ENCODE peak calls at places on chromosomes 4 and X, in four cellular contexts. F, J, G and W are unnamed samples.
A peak's percentile ranks its signal among the peaks of the same experiment; 100 is the strongest.

GRCh38 chr4:94350095-94350494 is 7.5 kb upstream of the HPGDS start:
- DNase-seq in J (no peak), F (no peak), G (no peak), W (no peak)

GRCh38 chr4:38141808-38142500 is 181.8 kb downstream of the PTTG2 start:
- DNase-seq in G (no peak), J (no peak), F (no peak), W (no peak)

GRCh38 chr4:131609039-131609438 is 1540.1 kb upstream of the PCDH10 start:
- DNase-seq in J (no peak), F (no peak), G (no peak), W (no peak)

GRCh38 chr4:138241281-138242075 is 671 bp downstream of the SLC7A11 start:
- DNase-seq in F (no peak), J (no peak), G (no peak), W (no peak)

GRCh38 chr4:187108846-187109245 is 385.2 kb upstream of the FAT1 start:
- DNase-seq in G (no peak), F (no peak), J (no peak), W (no peak)

GRCh38 chr4:183729430-183730328 is 70.6 kb downstream of the TRAPPC11 start:
- DNase-seq in G (no peak), J (no peak), F (no peak), W (no peak)

GRCh38 chrX:3713225-3713936 is at the start of gene PRKX:
- DNase-seq in J (peak; percentile 61), G (peak; percentile 75), F (peak; percentile 90), W (peak; percentile 51)

GRCh38 chr4:147103403-147103946 is 157.8 kb upstream of the TTC29 start:
- DNase-seq in G (peak; percentile 95), F (no peak), J (no peak), W (no peak)

GRCh38 chrX:132426695-132427281 is 62.0 kb downstream of the MBNL3 start:
- DNase-seq in G (no peak), J (no peak), F (no peak), W (no peak)

GRCh38 chrX:146481735-146482134 is 327.8 kb upstream of the CXorf51B start:
- DNase-seq in F (no peak), J (no peak), G (no peak), W (no peak)

GRCh38 chrX:43962636-43963035 is 10.6 kb downstream of the NDP start:
- DNase-seq in G (no peak), J (no peak), F (no peak), W (no peak)

GRCh38 chr4:173436866-173437265 is 38.0 kb upstream of the SCRG1 start:
- DNase-seq in J (no peak), F (no peak), G (no peak), W (no peak)

GRCh38 chrX:55582447-55582846 is 40.8 kb upstream of the FOXR2 start:
- DNase-seq in G (no peak), F (no peak), J (no peak), W (no peak)

GRCh38 chr4:22385615-22386014 is 130.3 kb downstream of the ADGRA3 start:
- DNase-seq in G (no peak), J (no peak), F (no peak), W (no peak)

GRCh38 chr4:77903186-77903585 is 40.6 kb downstream of the MRPL1 start:
- DNase-seq in J (no peak), G (no peak), F (no peak), W (no peak)

GRCh38 chr4:7423801-7424552 is 10.8 kb downstream of the PSAPL1 start:
- DNase-seq in J (no peak), G (peak; percentile 41), F (peak; percentile 24), W (no peak)
- TF ChIP-seq CTCF in J (no peak), G (no peak), F (no peak), W (no peak)

DNA sequence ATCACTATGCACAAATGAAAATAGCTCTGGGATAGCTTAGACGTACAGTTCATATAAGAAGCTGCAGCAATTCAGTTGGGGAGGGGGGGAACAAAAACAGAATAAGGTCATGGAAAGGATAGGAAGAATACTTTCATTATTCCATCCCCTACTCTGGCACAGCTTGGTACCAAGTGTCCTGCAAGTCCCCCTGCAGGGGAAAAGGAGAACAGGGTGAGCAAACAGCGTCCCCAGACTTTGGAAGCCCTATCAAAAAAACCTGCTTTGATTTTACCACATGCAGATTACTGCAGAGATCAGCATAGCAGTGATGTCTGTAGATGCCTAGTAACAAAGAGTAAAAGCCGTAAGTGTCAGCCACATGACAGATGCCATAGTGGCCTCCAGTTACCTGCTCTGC is 209.4 kb upstream of the NEIL3 start:
- DNase-seq in J (no peak), G (no peak), F (no peak), W (no peak)
- TF ChIP-seq CTCF in J (no peak), G (no peak), F (no peak), W (no peak)

GRCh38 chrX:41863343-41864203 is 59.8 kb downstream of the CASK start:
- DNase-seq in J (no peak), F (no peak), G (no peak), W (no peak)

GRCh38 chrX:41857670-41858069 is 65.7 kb downstream of the CASK start:
- DNase-seq in J (no peak), G (no peak), F (no peak), W (no peak)

GRCh38 chrX:41862562-41863184 is 60.7 kb downstream of the CASK start:
- DNase-seq in F (no peak), J (no peak), G (no peak), W (no peak)

DNA sequence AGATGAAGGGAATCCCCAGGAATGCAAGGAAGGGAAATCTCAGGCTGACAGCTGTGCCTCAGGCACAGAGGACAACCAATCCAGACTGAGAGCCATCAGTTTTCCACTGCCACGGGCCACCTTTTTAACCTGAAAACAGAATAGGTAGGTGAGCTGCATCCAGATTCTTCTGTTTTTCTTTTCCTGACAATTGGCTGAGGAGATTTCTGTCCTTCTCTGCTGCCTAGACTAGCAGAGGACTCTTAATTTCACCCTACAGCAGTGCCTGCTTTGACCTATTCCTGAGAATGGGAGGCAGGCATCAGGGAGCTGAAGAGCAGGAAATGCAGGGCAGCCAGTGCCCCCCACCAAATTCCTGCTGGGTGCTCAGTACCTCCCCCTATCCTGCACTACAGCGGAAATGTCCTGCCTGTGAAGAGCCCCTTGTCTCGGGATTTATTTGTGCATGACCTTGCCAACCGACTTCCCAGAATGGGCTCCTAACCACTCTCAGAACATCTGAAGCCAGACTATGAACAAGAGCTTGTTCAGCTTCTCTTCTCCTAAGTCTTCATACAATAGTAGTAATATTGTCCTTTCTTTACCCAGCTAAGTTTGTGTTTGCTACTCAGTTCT is 65.1 kb downstream of the CASK start:
- DNase-seq in F (no peak), G (no peak), J (no peak), W (no peak)
- TF ChIP-seq CTCF in F (no peak), G (no peak), J (no peak), W (no peak)

DNA sequence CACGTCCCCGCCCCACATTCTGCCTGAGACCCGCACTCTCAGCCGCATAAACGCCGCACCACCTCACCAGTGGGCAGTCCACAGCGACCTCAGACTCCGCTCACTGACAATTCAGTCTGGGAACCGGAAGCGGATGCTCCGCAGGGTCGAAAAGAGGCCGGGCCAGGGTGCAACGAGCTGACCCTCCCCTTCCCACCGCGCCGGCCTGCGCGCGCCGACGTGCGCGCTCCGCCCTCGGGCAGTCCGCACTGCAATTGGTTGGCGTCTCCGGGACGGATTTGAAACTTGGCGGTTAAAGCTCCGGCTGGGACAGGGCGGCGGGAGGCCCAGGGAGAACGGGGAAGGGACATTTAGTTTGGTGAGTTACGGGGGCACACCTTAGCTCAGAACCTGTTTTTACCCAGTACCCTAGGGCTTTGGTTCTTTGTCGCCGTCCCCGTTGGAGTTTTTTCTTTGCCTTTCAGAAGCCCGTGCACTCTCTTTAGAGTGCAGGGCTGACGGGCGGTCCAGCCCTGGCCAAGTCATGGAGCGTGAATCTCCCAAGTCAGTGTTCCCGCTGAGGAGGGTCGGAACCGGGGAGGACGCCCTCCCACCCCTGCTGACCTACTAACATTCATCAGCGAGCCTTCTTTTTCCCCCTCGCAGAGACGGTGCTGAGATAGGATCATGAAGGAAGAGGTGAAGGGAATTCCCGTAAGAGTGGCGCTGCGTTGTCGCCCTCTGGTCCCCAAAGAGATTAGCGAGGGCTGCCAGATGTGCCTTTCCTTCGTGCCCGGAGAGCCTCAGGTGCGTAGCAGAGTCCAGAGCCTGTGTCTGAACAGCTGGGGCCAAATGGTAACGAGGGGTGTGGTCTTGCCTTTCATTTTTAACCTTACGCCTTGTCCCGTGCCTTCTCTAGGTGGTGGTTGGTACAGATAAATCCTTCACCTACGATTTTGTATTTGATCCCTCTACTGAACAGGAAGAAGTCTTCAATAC is at the start of the genes KIF4A and PDZD11:
- DNase-seq in J (peak; percentile 66), G (peak; percentile 86), F (peak; percentile 92), W (peak; percentile 80)
- TF ChIP-seq CTCF in J (no peak), G (no peak), F (no peak), W (no peak)

GRCh38 chr4:161564230-161564834 is 599.5 kb downstream of the FSTL5 start:
- DNase-seq in J (no peak), F (no peak), G (no peak), W (no peak)
- TF ChIP-seq CTCF in J (peak; percentile 57), F (peak; percentile 55), G (no peak), W (peak; percentile 61)

DNA sequence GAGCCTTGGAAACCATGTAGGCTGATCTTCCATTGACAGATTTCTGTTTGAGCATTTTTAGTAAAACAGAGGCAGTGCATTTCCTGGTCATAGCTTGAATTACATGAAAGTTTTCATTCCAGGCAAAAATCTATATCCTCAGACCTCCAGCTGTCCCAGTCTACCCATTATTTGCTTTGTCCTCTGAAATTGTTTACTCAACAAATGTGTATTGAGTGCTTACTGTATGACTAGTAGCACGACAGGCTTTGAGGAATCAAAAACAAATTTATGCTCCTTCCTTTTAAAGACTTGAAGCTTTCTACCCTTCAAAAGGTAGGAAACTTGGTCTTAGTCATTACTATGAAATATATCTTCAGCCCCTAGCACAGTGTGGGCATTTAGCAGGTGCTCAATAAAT is 307.9 kb upstream of the IGFBP7 start:
- DNase-seq in J (no peak), F (no peak), G (no peak), W (no peak)
- TF ChIP-seq CTCF in J (no peak), F (no peak), G (no peak), W (no peak)

GRCh38 chrX:48703642-48704481 is 7.3 kb downstream of the SUV39H1 start:
- DNase-seq in F (no peak), G (no peak), J (no peak), W (no peak)
- TF ChIP-seq CTCF in F (no peak), G (no peak), J (no peak), W (no peak)